ENCODE peak calls at places on chromosomes 1 and 21, in six cellular contexts. G is stimulated activated effector memory CD8-positive, alpha-beta T cell treated with anti-CD3 and anti-CD28 coated beads, Interleukin-12 subunit alpha, Interleukin-12 subunit beta, amount 100 ng/mL, for 72 hours; J is effector CD4-positive, alpha-beta T cell; D is central memory CD8-positive, alpha-beta T cell; T is endothelial cell; L is mucosa of gallbladder. A is an unnamed sample.

GRCh38 chr21:45517249-45518065 is 24.8 kb downstream of the SLC19A1 start:
- DNase-seq in L (no peak), G (no peak), J (no peak), D (no peak), T (no peak), A (no peak)

GRCh38 chr1:201331166-201331565 is 46.3 kb downstream of the TNNT2 start:
- DNase-seq in D (no peak), L (no peak), T (no peak), G (no peak), J (no peak), A (no peak)

GRCh38 chr1:151001592-151001991 is 5.1 kb downstream of the MINDY1 start:
- DNase-seq in L (no peak), T (no peak), G (no peak), D (no peak), J (no peak), A (no peak)

GRCh38 chr1:2442676-2443075 is 30.3 kb upstream of the PEX10 start:
- DNase-seq in L (no peak), D (no peak), J (no peak), G (no peak), T (no peak), A (no peak)

GRCh38 chr21:34670220-34670961 is 1.6 kb downstream of the CLIC6 start:
- DNase-seq in T (peak), J (no peak), L (no peak), G (peak), D (no peak), A (peak)

GRCh38 chr1:205285391-205286101 is 36.0 kb downstream of the NUAK2 start:
- DNase-seq in D (peak), G (peak), J (peak), T (no peak), L (no peak), A (no peak)

GRCh38 chr1:240308061-240308460 is 216.4 kb downstream of the FMN2 start:
- DNase-seq in L (no peak), J (no peak), T (no peak), D (no peak), G (no peak), A (no peak)

GRCh38 chr1:116255933-116256649 is 117.0 kb upstream of the ATP1A1 start:
- DNase-seq in G (no peak), T (no peak), J (no peak), D (no peak), L (no peak), A (no peak)

GRCh38 chr21:42769820-42770716 is 109.3 kb downstream of the WDR4 start:
- DNase-seq in G (no peak), L (no peak), D (no peak), T (no peak), J (no peak), A (no peak)

GRCh38 chr1:234533975-234534876 is 55.2 kb upstream of the TARBP1 start:
- DNase-seq in G (no peak), D (no peak), L (peak), J (no peak), T (no peak), A (peak)

GRCh38 chr1:45644661-45645060 is 20.8 kb upstream of the CCDC17 start:
- DNase-seq in J (no peak), T (no peak), G (no peak), D (no peak), L (no peak), A (no peak)

GRCh38 chr1:14487671-14488070 is 110.8 kb upstream of the KAZN start:
- DNase-seq in G (no peak), D (no peak), L (no peak), T (no peak), J (no peak), A (no peak)

GRCh38 chr1:59698386-59698785 is 116.4 kb upstream of the HOOK1 start:
- DNase-seq in L (no peak), D (no peak), G (no peak), J (no peak), T (no peak), A (no peak)

GRCh38 chr1:85078903-85079302 is 30.6 kb upstream of the MCOLN3 start:
- DNase-seq in G (no peak), D (no peak), T (no peak), J (no peak), L (no peak), A (no peak)

GRCh38 chr1:234975122-234975940 is 153.3 kb downstream of the TOMM20 start:
- DNase-seq in T (no peak), J (no peak), D (no peak), L (peak), G (no peak), A (no peak)

GRCh38 chr1:111596499-111596898 is 23.1 kb upstream of the RAP1A start:
- DNase-seq in L (no peak), J (peak), G (no peak), D (peak), T (no peak), A (no peak)

GRCh38 chr1:36624466-36624865 is 141.8 kb upstream of the CSF3R start:
- DNase-seq in D (no peak), L (no peak), T (no peak), G (no peak), J (no peak), A (no peak)

GRCh38 chr1:202018476-202019234 is 8.3 kb downstream of the ELF3 start:
- DNase-seq in G (no peak), T (no peak), D (no peak), J (no peak), L (peak), A (no peak)

GRCh38 chr1:93056214-93056613 is 22.9 kb upstream of the MTF2 start:
- DNase-seq in J (no peak), T (peak), D (no peak), L (no peak), G (no peak), A (no peak)

GRCh38 chr1:227563319-227564201 is at the start of gene ZNF678:
- DNase-seq in L (peak), J (peak), G (peak), D (peak), T (peak), A (peak)

GRCh38 chr1:61887076-61887867 is 145.0 kb downstream of the PATJ start:
- DNase-seq in L (no peak), J (no peak), D (no peak), G (no peak), T (no peak), A (no peak)

GRCh38 chr1:118223426-118223825 is 38.4 kb upstream of the SPAG17 start:
- DNase-seq in G (no peak), L (no peak), D (no peak), T (peak), J (no peak), A (no peak)

GRCh38 chr21:38817371-38818335 is 11.9 kb downstream of the ETS2 start:
- DNase-seq in J (no peak), G (no peak), D (no peak), L (no peak), T (no peak), A (peak)

GRCh38 chr1:20634594-20635084 is 1.4 kb downstream of the PINK1 start:
- DNase-seq in D (no peak), L (peak), J (no peak), T (peak), G (no peak), A (no peak)

A was measured in osteocyte.